ENCODE peak calls at places on chromosomes 12 and 14, in five cellular contexts. One of them, this sample, is unnamed.

GRCh38 chr14:56331815-56332214 is 213.6 kb downstream of the PELI2 start:
- DNase-seq in HFFc6: no peak
- DNase-seq in stimulated activated CD4-positive, alpha-beta T cell treated with anti-CD3 and anti-CD28 coated beads, Interleukin-1b, Interleukin-23, amount 100 ng/mL, for 24 hours: no peak
- DNase-seq in iris pigment epithelial cell: peak; percentile 32
- DNase-seq in SW480: no peak
- DNase-seq in this sample: no peak

GRCh38 chr12:124666722-124667259 is 99.4 kb upstream of the NCOR2 start:
- DNase-seq in HFFc6: no peak
- DNase-seq in iris pigment epithelial cell: no peak
- DNase-seq in stimulated activated CD4-positive, alpha-beta T cell treated with anti-CD3 and anti-CD28 coated beads, Interleukin-1b, Interleukin-23, amount 100 ng/mL, for 24 hours: no peak
- DNase-seq in SW480: no peak
- DNase-seq in this sample: no peak

GRCh38 chr12:86521870-86522269 is 265.7 kb upstream of the MGAT4C start:
- DNase-seq in HFFc6: no peak
- DNase-seq in stimulated activated CD4-positive, alpha-beta T cell treated with anti-CD3 and anti-CD28 coated beads, Interleukin-1b, Interleukin-23, amount 100 ng/mL, for 24 hours: no peak
- DNase-seq in SW480: no peak
- DNase-seq in iris pigment epithelial cell: no peak
- DNase-seq in this sample: no peak

GRCh38 chr14:105647784-105648608 is 121.6 kb downstream of the TMEM121 start:
- DNase-seq in SW480: no peak
- DNase-seq in stimulated activated CD4-positive, alpha-beta T cell treated with anti-CD3 and anti-CD28 coated beads, Interleukin-1b, Interleukin-23, amount 100 ng/mL, for 24 hours: no peak
- DNase-seq in iris pigment epithelial cell: no peak
- DNase-seq in HFFc6: no peak
- DNase-seq in this sample: no peak

GRCh38 chr12:47509398-47509851 is 196.4 kb downstream of the RPAP3 start:
- DNase-seq in HFFc6: peak; percentile 96
- DNase-seq in stimulated activated CD4-positive, alpha-beta T cell treated with anti-CD3 and anti-CD28 coated beads, Interleukin-1b, Interleukin-23, amount 100 ng/mL, for 24 hours: no peak
- DNase-seq in iris pigment epithelial cell: peak; percentile 73
- DNase-seq in SW480: no peak
- DNase-seq in this sample: no peak

GRCh38 chr12:28415755-28416154 is 225.5 kb downstream of the CCDC91 start:
- DNase-seq in SW480: no peak
- DNase-seq in iris pigment epithelial cell: peak; percentile 79
- DNase-seq in stimulated activated CD4-positive, alpha-beta T cell treated with anti-CD3 and anti-CD28 coated beads, Interleukin-1b, Interleukin-23, amount 100 ng/mL, for 24 hours: no peak
- DNase-seq in HFFc6: peak; percentile 71
- DNase-seq in this sample: no peak

GRCh38 chr12:18752280-18752920 is 14.5 kb downstream of the CAPZA3 start:
- DNase-seq in HFFc6: peak; percentile 79
- DNase-seq in stimulated activated CD4-positive, alpha-beta T cell treated with anti-CD3 and anti-CD28 coated beads, Interleukin-1b, Interleukin-23, amount 100 ng/mL, for 24 hours: no peak
- DNase-seq in SW480: no peak
- DNase-seq in iris pigment epithelial cell: peak; percentile 78
- DNase-seq in this sample: no peak

GRCh38 chr14:54683882-54684794 is 117.2 kb downstream of the SAMD4A start:
- DNase-seq in stimulated activated CD4-positive, alpha-beta T cell treated with anti-CD3 and anti-CD28 coated beads, Interleukin-1b, Interleukin-23, amount 100 ng/mL, for 24 hours: no peak
- DNase-seq in iris pigment epithelial cell: peak; percentile 87
- DNase-seq in SW480: no peak
- DNase-seq in HFFc6: peak; percentile 79
- DNase-seq in this sample: no peak

GRCh38 chr12:60465060-60465459 is 869.2 kb downstream of the SLC16A7 start:
- DNase-seq in stimulated activated CD4-positive, alpha-beta T cell treated with anti-CD3 and anti-CD28 coated beads, Interleukin-1b, Interleukin-23, amount 100 ng/mL, for 24 hours: no peak
- DNase-seq in iris pigment epithelial cell: no peak
- DNase-seq in HFFc6: no peak
- DNase-seq in SW480: no peak
- DNase-seq in this sample: no peak

GRCh38 chr12:81610955-81611889 is 147.9 kb downstream of the PPFIA2 start:
- DNase-seq in HFFc6: no peak
- DNase-seq in stimulated activated CD4-positive, alpha-beta T cell treated with anti-CD3 and anti-CD28 coated beads, Interleukin-1b, Interleukin-23, amount 100 ng/mL, for 24 hours: no peak
- DNase-seq in iris pigment epithelial cell: peak; percentile 23
- DNase-seq in SW480: peak; percentile 24
- DNase-seq in this sample: no peak

GRCh38 chr12:3271639-3272038 is 194.5 kb downstream of the TSPAN9 start:
- DNase-seq in stimulated activated CD4-positive, alpha-beta T cell treated with anti-CD3 and anti-CD28 coated beads, Interleukin-1b, Interleukin-23, amount 100 ng/mL, for 24 hours: no peak
- DNase-seq in SW480: no peak
- DNase-seq in HFFc6: no peak
- DNase-seq in iris pigment epithelial cell: no peak
- DNase-seq in this sample: no peak

GRCh38 chr14:66649515-66649914 is 141.6 kb downstream of the GPHN start:
- DNase-seq in HFFc6: no peak
- DNase-seq in iris pigment epithelial cell: no peak
- DNase-seq in stimulated activated CD4-positive, alpha-beta T cell treated with anti-CD3 and anti-CD28 coated beads, Interleukin-1b, Interleukin-23, amount 100 ng/mL, for 24 hours: no peak
- DNase-seq in SW480: no peak
- DNase-seq in this sample: no peak

GRCh38 chr12:69331846-69332684 is 16.1 kb upstream of the LYZ start:
- DNase-seq in stimulated activated CD4-positive, alpha-beta T cell treated with anti-CD3 and anti-CD28 coated beads, Interleukin-1b, Interleukin-23, amount 100 ng/mL, for 24 hours: no peak
- DNase-seq in SW480: no peak
- DNase-seq in HFFc6: no peak
- DNase-seq in iris pigment epithelial cell: no peak
- DNase-seq in this sample: no peak

GRCh38 chr12:101743724-101744472 is 4.6 kb upstream of the SYCP3 start:
- DNase-seq in SW480: no peak
- DNase-seq in iris pigment epithelial cell: no peak
- DNase-seq in stimulated activated CD4-positive, alpha-beta T cell treated with anti-CD3 and anti-CD28 coated beads, Interleukin-1b, Interleukin-23, amount 100 ng/mL, for 24 hours: no peak
- DNase-seq in HFFc6: no peak
- DNase-seq in this sample: no peak

GRCh38 chr14:101875726-101876268 is 88.6 kb upstream of the DYNC1H1 start:
- DNase-seq in SW480: peak; percentile 65
- DNase-seq in HFFc6: no peak
- DNase-seq in iris pigment epithelial cell: peak; percentile 41
- DNase-seq in stimulated activated CD4-positive, alpha-beta T cell treated with anti-CD3 and anti-CD28 coated beads, Interleukin-1b, Interleukin-23, amount 100 ng/mL, for 24 hours: no peak
- DNase-seq in this sample: no peak

GRCh38 chr14:100391777-100392176 is 68.6 kb downstream of the SLC25A47 start:
- DNase-seq in SW480: no peak
- DNase-seq in iris pigment epithelial cell: no peak
- DNase-seq in HFFc6: peak; percentile 41
- DNase-seq in stimulated activated CD4-positive, alpha-beta T cell treated with anti-CD3 and anti-CD28 coated beads, Interleukin-1b, Interleukin-23, amount 100 ng/mL, for 24 hours: no peak
- DNase-seq in this sample: no peak

GRCh38 chr14:79161576-79161975 is 991.4 kb downstream of the NRXN3 start:
- DNase-seq in stimulated activated CD4-positive, alpha-beta T cell treated with anti-CD3 and anti-CD28 coated beads, Interleukin-1b, Interleukin-23, amount 100 ng/mL, for 24 hours: no peak
- DNase-seq in SW480: no peak
- DNase-seq in iris pigment epithelial cell: peak; percentile 22
- DNase-seq in HFFc6: no peak
- DNase-seq in this sample: no peak

GRCh38 chr14:68843471-68844209 is 50.8 kb upstream of the ZFP36L1 start:
- DNase-seq in iris pigment epithelial cell: peak; percentile 62
- DNase-seq in stimulated activated CD4-positive, alpha-beta T cell treated with anti-CD3 and anti-CD28 coated beads, Interleukin-1b, Interleukin-23, amount 100 ng/mL, for 24 hours: peak; percentile 64
- DNase-seq in SW480: peak; percentile 62
- DNase-seq in HFFc6: peak; percentile 47
- DNase-seq in this sample: peak; percentile 66

GRCh38 chr14:68781161-68782021 is 11.5 kb downstream of the ZFP36L1 start:
- DNase-seq in SW480: peak; percentile 85
- DNase-seq in stimulated activated CD4-positive, alpha-beta T cell treated with anti-CD3 and anti-CD28 coated beads, Interleukin-1b, Interleukin-23, amount 100 ng/mL, for 24 hours: no peak
- DNase-seq in iris pigment epithelial cell: no peak
- DNase-seq in HFFc6: no peak
- DNase-seq in this sample: no peak

GRCh38 chr14:100065942-100066574 is 836 bp downstream of the EVL start:
- DNase-seq in SW480: no peak
- DNase-seq in HFFc6: no peak
- DNase-seq in stimulated activated CD4-positive, alpha-beta T cell treated with anti-CD3 and anti-CD28 coated beads, Interleukin-1b, Interleukin-23, amount 100 ng/mL, for 24 hours: no peak
- DNase-seq in iris pigment epithelial cell: no peak
- DNase-seq in this sample: peak; percentile 67

GRCh38 chr12:84336231-84336630 is 576.4 kb downstream of the SLC6A15 start:
- DNase-seq in SW480: no peak
- DNase-seq in stimulated activated CD4-positive, alpha-beta T cell treated with anti-CD3 and anti-CD28 coated beads, Interleukin-1b, Interleukin-23, amount 100 ng/mL, for 24 hours: no peak
- DNase-seq in iris pigment epithelial cell: peak; percentile 45
- DNase-seq in HFFc6: no peak
- DNase-seq in this sample: no peak

GRCh38 chr12:55659486-55660385 is 23.0 kb downstream of the OR10P1 start:
- DNase-seq in iris pigment epithelial cell: no peak
- DNase-seq in SW480: peak; percentile 41
- DNase-seq in stimulated activated CD4-positive, alpha-beta T cell treated with anti-CD3 and anti-CD28 coated beads, Interleukin-1b, Interleukin-23, amount 100 ng/mL, for 24 hours: no peak
- DNase-seq in HFFc6: no peak
- DNase-seq in this sample: no peak

GRCh38 chr14:22641851-22642250 is 2.3 kb downstream of the OR6J1 start:
- DNase-seq in iris pigment epithelial cell: no peak
- DNase-seq in SW480: no peak
- DNase-seq in HFFc6: no peak
- DNase-seq in stimulated activated CD4-positive, alpha-beta T cell treated with anti-CD3 and anti-CD28 coated beads, Interleukin-1b, Interleukin-23, amount 100 ng/mL, for 24 hours: no peak
- DNase-seq in this sample: no peak

GRCh38 chr12:92467886-92468285 is 234.9 kb upstream of the PLEKHG7 start:
- DNase-seq in HFFc6: no peak
- DNase-seq in iris pigment epithelial cell: peak; percentile 46
- DNase-seq in stimulated activated CD4-positive, alpha-beta T cell treated with anti-CD3 and anti-CD28 coated beads, Interleukin-1b, Interleukin-23, amount 100 ng/mL, for 24 hours: no peak
- DNase-seq in SW480: peak; percentile 7
- DNase-seq in this sample: no peak

GRCh38 chr12:3964404-3964803 is 91.2 kb upstream of the PARP11 start:
- DNase-seq in stimulated activated CD4-positive, alpha-beta T cell treated with anti-CD3 and anti-CD28 coated beads, Interleukin-1b, Interleukin-23, amount 100 ng/mL, for 24 hours: no peak
- DNase-seq in iris pigment epithelial cell: no peak
- DNase-seq in HFFc6: no peak
- DNase-seq in SW480: peak; percentile 25
- DNase-seq in this sample: no peak

GRCh38 chr14:22539831-22540230 is 49.2 kb downstream of the DAD1 start:
- DNase-seq in stimulated activated CD4-positive, alpha-beta T cell treated with anti-CD3 and anti-CD28 coated beads, Interleukin-1b, Interleukin-23, amount 100 ng/mL, for 24 hours: no peak
- DNase-seq in SW480: no peak
- DNase-seq in HFFc6: no peak
- DNase-seq in iris pigment epithelial cell: no peak
- DNase-seq in this sample: no peak

GRCh38 chr12:24742378-24742777 is 206.5 kb downstream of the BCAT1 start:
- DNase-seq in stimulated activated CD4-positive, alpha-beta T cell treated with anti-CD3 and anti-CD28 coated beads, Interleukin-1b, Interleukin-23, amount 100 ng/mL, for 24 hours: no peak
- DNase-seq in HFFc6: no peak
- DNase-seq in SW480: no peak
- DNase-seq in iris pigment epithelial cell: no peak
- DNase-seq in this sample: no peak

GRCh38 chr12:25194211-25194610 is 749 bp downstream of the DNAI7 start:
- DNase-seq in SW480: no peak
- DNase-seq in HFFc6: no peak
- DNase-seq in iris pigment epithelial cell: no peak
- DNase-seq in stimulated activated CD4-positive, alpha-beta T cell treated with anti-CD3 and anti-CD28 coated beads, Interleukin-1b, Interleukin-23, amount 100 ng/mL, for 24 hours: no peak
- DNase-seq in this sample: no peak

GRCh38 chr12:124188561-124189405 is 106.1 kb upstream of the RFLNA start:
- DNase-seq in stimulated activated CD4-positive, alpha-beta T cell treated with anti-CD3 and anti-CD28 coated beads, Interleukin-1b, Interleukin-23, amount 100 ng/mL, for 24 hours: no peak
- DNase-seq in iris pigment epithelial cell: peak; percentile 17
- DNase-seq in HFFc6: no peak
- DNase-seq in SW480: no peak
- DNase-seq in this sample: no peak

GRCh38 chr12:89574736-89575208 is 48.9 kb upstream of the POC1B start:
- DNase-seq in SW480: no peak
- DNase-seq in HFFc6: peak; percentile 59
- DNase-seq in iris pigment epithelial cell: peak; percentile 91
- DNase-seq in stimulated activated CD4-positive, alpha-beta T cell treated with anti-CD3 and anti-CD28 coated beads, Interleukin-1b, Interleukin-23, amount 100 ng/mL, for 24 hours: no peak
- DNase-seq in this sample: no peak

GRCh38 chr12:98399532-98399931 is 115.9 kb upstream of the TMPO start:
- DNase-seq in SW480: peak; percentile 86
- DNase-seq in stimulated activated CD4-positive, alpha-beta T cell treated with anti-CD3 and anti-CD28 coated beads, Interleukin-1b, Interleukin-23, amount 100 ng/mL, for 24 hours: peak; percentile 35
- DNase-seq in HFFc6: peak; percentile 57
- DNase-seq in iris pigment epithelial cell: peak; percentile 91
- DNase-seq in this sample: peak; percentile 45

GRCh38 chr12:64385019-64385418 is 5.5 kb downstream of the C12orf56 start:
- DNase-seq in iris pigment epithelial cell: no peak
- DNase-seq in stimulated activated CD4-positive, alpha-beta T cell treated with anti-CD3 and anti-CD28 coated beads, Interleukin-1b, Interleukin-23, amount 100 ng/mL, for 24 hours: no peak
- DNase-seq in SW480: no peak
- DNase-seq in HFFc6: no peak
- DNase-seq in this sample: no peak

GRCh38 chr12:25257590-25258324 is 7.0 kb upstream of the KRAS start:
- DNase-seq in stimulated activated CD4-positive, alpha-beta T cell treated with anti-CD3 and anti-CD28 coated beads, Interleukin-1b, Interleukin-23, amount 100 ng/mL, for 24 hours: no peak
- DNase-seq in SW480: no peak
- DNase-seq in iris pigment epithelial cell: no peak
- DNase-seq in HFFc6: no peak
- DNase-seq in this sample: no peak

GRCh38 chr14:77979171-77979570 is 179.3 kb downstream of the ADCK1 start:
- DNase-seq in iris pigment epithelial cell: no peak
- DNase-seq in stimulated activated CD4-positive, alpha-beta T cell treated with anti-CD3 and anti-CD28 coated beads, Interleukin-1b, Interleukin-23, amount 100 ng/mL, for 24 hours: no peak
- DNase-seq in SW480: no peak
- DNase-seq in HFFc6: no peak
- DNase-seq in this sample: no peak

GRCh38 chr12:55188974-55189556 is 31.8 kb upstream of the OR10A7 start:
- DNase-seq in stimulated activated CD4-positive, alpha-beta T cell treated with anti-CD3 and anti-CD28 coated beads, Interleukin-1b, Interleukin-23, amount 100 ng/mL, for 24 hours: no peak
- DNase-seq in SW480: peak; percentile 81
- DNase-seq in iris pigment epithelial cell: peak; percentile 73
- DNase-seq in HFFc6: peak; percentile 67
- DNase-seq in this sample: no peak

This sample was measured in activated T-helper 1 cell treated with anti-CD3 and anti-CD28 coated beads, Interleukin-2, amount 50 U/mL, for 16 hours.